ENCODE peak calls at places on chromosomes 7 and 10, in ten cellular contexts. O, R, C, N, S, T, P, J, K and Q are unnamed samples.
A peak's percentile ranks its signal among the peaks of the same experiment; 100 is the strongest.

GRCh38 chr7:7921830-7922229 is 46.8 kb upstream of the GLCCI1 start:
- DNase-seq in O (no peak), R (no peak), C (no peak), N (no peak), S (no peak), T (no peak), P (no peak), J (no peak), K (no peak), Q (no peak)

GRCh38 chr10:91935886-91936285 is 12.3 kb downstream of the BTAF1 start:
- DNase-seq in O (no peak), R (no peak), C (no peak), N (no peak), S (no peak), T (no peak), P (peak; percentile 7), J (no peak), K (no peak), Q (no peak)

GRCh38 chr10:123945506-123945905 is 53.9 kb upstream of the CPXM2 start:
- DNase-seq in O (no peak), R (peak; percentile 35), C (peak; percentile 44), N (peak; percentile 27), S (no peak), T (no peak), P (no peak), J (no peak), K (peak; percentile 5), Q (no peak)

GRCh38 chr10:120453886-120454285 is 3.1 kb upstream of the PLPP4 start:
- DNase-seq in O (no peak), R (no peak), C (no peak), N (no peak), S (no peak), T (no peak), P (no peak), J (no peak), K (no peak), Q (no peak)

GRCh38 chr10:14583252-14583651 is 191.4 kb downstream of the FAM107B start:
- DNase-seq in O (no peak), R (no peak), C (no peak), N (no peak), S (peak; percentile 52), T (no peak), P (no peak), J (no peak), K (no peak), Q (no peak)

GRCh38 chr10:120260446-120260845 is 196.6 kb upstream of the PLPP4 start:
- DNase-seq in O (no peak), R (no peak), C (no peak), N (no peak), S (no peak), T (no peak), P (no peak), J (no peak), K (no peak), Q (no peak)

GRCh38 chr7:43593010-43593409 is 10.1 kb downstream of the STK17A start:
- DNase-seq in O (no peak), R (no peak), C (no peak), N (no peak), S (no peak), T (no peak), P (no peak), J (no peak), K (no peak), Q (no peak)

GRCh38 chr10:115706482-115707076 is 566.4 kb downstream of the GFRA1 start:
- DNase-seq in O (peak; percentile 2), R (peak; percentile 18), C (no peak), N (peak; percentile 5), S (no peak), T (no peak), P (peak; percentile 62), J (peak; percentile 52), K (peak; percentile 46), Q (no peak)

GRCh38 chr7:50621932-50622587 is 56.9 kb upstream of the DDC start:
- DNase-seq in O (no peak), R (no peak), C (no peak), N (no peak), S (no peak), T (no peak), P (no peak), J (no peak), K (peak; percentile 7), Q (no peak)

GRCh38 chr10:122140477-122140902 is 130.6 kb upstream of the BTBD16 start:
- DNase-seq in O (no peak), R (peak; percentile 48), C (no peak), N (no peak), S (no peak), T (no peak), P (peak; percentile 78), J (peak; percentile 64), K (peak; percentile 75), Q (no peak)

GRCh38 chr10:127063762-127064161 is 132.6 kb downstream of the INSYN2A start:
- DNase-seq in O (no peak), R (no peak), C (no peak), N (no peak), S (no peak), T (no peak), P (no peak), J (no peak), K (no peak), Q (no peak)

GRCh38 chr7:116713918-116714317 is 41.9 kb downstream of the MET start:
- DNase-seq in O (no peak), R (peak; percentile 14), C (no peak), N (no peak), S (no peak), T (no peak), P (peak; percentile 32), J (peak; percentile 72), K (no peak), Q (no peak)

GRCh38 chr7:116717137-116717536 is 45.1 kb downstream of the MET start:
- DNase-seq in O (no peak), R (no peak), C (no peak), N (no peak), S (no peak), T (no peak), P (no peak), J (no peak), K (no peak), Q (no peak)

GRCh38 chr7:116711790-116712189 is 39.8 kb downstream of the MET start:
- DNase-seq in O (no peak), R (no peak), C (no peak), N (no peak), S (no peak), T (no peak), P (no peak), J (no peak), K (no peak), Q (no peak)

GRCh38 chr7:116713500-116713899 is 41.5 kb downstream of the MET start:
- DNase-seq in O (no peak), R (no peak), C (no peak), N (no peak), S (no peak), T (no peak), P (no peak), J (no peak), K (no peak), Q (no peak)

DNA sequence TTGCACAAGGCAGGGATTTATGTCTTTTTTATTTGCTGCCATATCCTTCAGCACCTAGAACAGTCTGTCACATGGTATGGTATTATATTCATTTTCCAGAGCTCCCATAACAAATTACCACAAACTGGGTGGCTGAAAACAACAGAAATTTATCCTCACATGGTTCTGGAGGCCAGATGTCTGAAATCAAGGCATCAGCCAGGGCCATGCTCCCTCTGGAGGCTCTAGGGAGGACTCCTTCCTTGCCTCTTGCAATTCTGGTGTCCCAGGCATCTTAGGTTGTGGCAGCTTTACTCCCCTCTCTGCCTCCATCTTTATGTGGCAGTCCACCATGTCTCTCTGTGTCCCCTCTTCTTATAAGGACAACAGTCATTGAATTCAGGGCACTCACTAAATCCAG is 43.1 kb downstream of the MET start:
- DNase-seq in O (no peak), R (no peak), C (no peak), N (no peak), S (no peak), T (no peak), P (no peak), J (no peak), K (no peak), Q (no peak)
- TF ChIP-seq CTCF in O (peak; percentile 29), R (peak; percentile 53), C (no peak), N (peak; percentile 41), S (no peak), T (no peak), P (peak; percentile 22), J (peak; percentile 21), K (no peak), Q (no peak)

GRCh38 chr10:114403545-114404161 is 649 bp downstream of the AFAP1L2 start:
- DNase-seq in O (no peak), R (no peak), C (no peak), N (no peak), S (no peak), T (no peak), P (no peak), J (no peak), K (no peak), Q (no peak)
- TF ChIP-seq CTCF in O (peak; percentile 9), R (peak; percentile 44), C (no peak), N (peak; percentile 14), S (no peak), T (peak; percentile 14), P (no peak), J (peak; percentile 26), K (peak; percentile 2), Q (no peak)

DNA sequence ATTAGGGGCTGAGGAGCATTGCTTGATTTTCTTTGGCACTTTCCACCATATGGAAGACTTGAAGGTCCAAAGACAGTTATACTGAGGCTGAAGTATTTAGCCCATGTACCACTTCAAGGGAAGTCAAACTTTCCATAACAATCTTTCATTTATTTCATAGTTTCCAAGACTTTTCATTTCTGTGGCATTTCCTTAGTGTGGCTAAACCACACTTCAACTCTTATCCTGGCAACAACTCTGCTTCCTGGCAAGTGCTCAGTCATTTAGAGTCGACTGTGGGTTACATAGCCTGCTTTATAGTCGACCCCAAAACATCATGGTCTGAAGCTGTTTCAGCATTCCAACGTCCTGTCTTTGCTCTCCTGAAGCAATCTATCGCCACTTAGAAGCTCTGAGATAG is 343.0 kb upstream of the SEMA3D start:
- DNase-seq in O (no peak), R (peak; percentile 43), C (no peak), N (peak; percentile 63), S (no peak), T (no peak), P (peak; percentile 25), J (peak; percentile 87), K (peak; percentile 71), Q (no peak)
- TF ChIP-seq CTCF in O (no peak), R (no peak), C (no peak), N (no peak), S (no peak), T (no peak), P (no peak), J (no peak), K (no peak), Q (no peak)

DNA sequence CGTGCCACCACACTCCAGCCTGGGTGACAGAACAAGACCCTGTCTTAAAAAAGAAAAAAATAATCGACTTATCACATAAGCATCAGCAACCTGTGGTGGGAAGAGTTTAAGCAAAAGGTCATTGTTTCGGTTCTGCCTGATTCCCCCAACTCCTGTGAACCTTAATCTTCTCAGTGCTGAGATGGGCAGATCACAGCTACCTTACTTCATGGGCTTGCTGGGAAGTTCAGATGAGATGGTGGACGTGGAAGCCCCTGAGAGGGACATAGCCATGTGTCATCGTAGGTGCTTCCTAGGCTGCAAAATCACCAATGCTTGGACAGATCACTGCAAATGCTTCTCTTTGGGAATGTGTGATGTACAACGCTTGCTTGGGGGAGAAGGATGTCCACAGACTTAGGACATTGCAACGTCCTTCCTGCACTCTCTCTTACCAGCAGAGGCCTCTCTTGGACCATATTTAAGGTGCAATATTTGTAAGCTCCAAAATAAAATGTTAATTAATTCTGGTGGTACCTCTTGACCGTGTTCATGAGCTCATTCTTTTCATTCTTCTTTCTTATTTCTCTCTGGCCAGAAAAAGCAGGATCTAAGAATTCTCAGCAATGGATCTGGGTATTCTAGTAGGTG is 8.6 kb downstream of the GJD4 start:
- DNase-seq in O (peak; percentile 0), R (peak; percentile 28), C (no peak), N (no peak), S (no peak), T (no peak), P (peak; percentile 74), J (peak; percentile 37), K (peak; percentile 61), Q (no peak)
- TF ChIP-seq CTCF in O (peak; percentile 38), R (peak; percentile 76), C (no peak), N (peak; percentile 69), S (no peak), T (no peak), P (peak; percentile 63), J (peak; percentile 62), K (peak; percentile 61), Q (no peak)